ENCODE peak calls at places on chromosomes 5 and 9, in six cellular contexts. Z is astrocyte of the cerebellum, P is heart right ventricle, F is sigmoid colon, A is endothelial cell, G is HCT116. J is an unnamed sample.

GRCh38 chr9:130393681-130394071 is 51.1 kb upstream of the ASS1 start:
- DNase-seq in Z (no peak), P (no peak), G (no peak), F (no peak), A (no peak), J (no peak)

GRCh38 chr5:80326468-80326867 is 6.7 kb downstream of the SPZ1 start:
- DNase-seq in A (no peak), Z (no peak), G (no peak), P (no peak), F (no peak), J (no peak)

GRCh38 chr5:36073595-36074216 is 7.0 kb upstream of the UGT3A2 start:
- DNase-seq in Z (no peak), G (peak; percentile 22), F (no peak), A (no peak), P (no peak), J (no peak)

GRCh38 chr5:102722930-102723329 is 32.2 kb upstream of the PAM start:
- DNase-seq in F (no peak), G (no peak), P (no peak), Z (no peak), A (no peak), J (no peak)

GRCh38 chr9:122354536-122355199 is 16.2 kb upstream of the PTGS1 start:
- DNase-seq in Z (no peak), A (no peak), P (peak; percentile 25), F (no peak), G (no peak), J (no peak)

GRCh38 chr5:140964356-140964755 is 1.9 kb upstream of the PCDHAC2 start:
- DNase-seq in A (no peak), Z (no peak), F (no peak), P (no peak), G (no peak), J (no peak)

GRCh38 chr9:136110082-136111061 is 8.3 kb downstream of the TMEM250 start:
- DNase-seq in A (no peak), G (no peak), F (no peak), P (no peak), Z (no peak), J (no peak)

GRCh38 chr5:81767097-81767496 is 16.2 kb upstream of the SSBP2 start:
- DNase-seq in F (no peak), A (no peak), P (no peak), Z (no peak), G (no peak), J (no peak)

GRCh38 chr5:54695198-54695966 is 177.8 kb downstream of the SNX18 start:
- DNase-seq in F (no peak), G (no peak), A (no peak), P (no peak), Z (no peak), J (no peak)

GRCh38 chr5:172630482-172630881 is 10.6 kb upstream of the NEURL1B start:
- DNase-seq in A (no peak), G (no peak), Z (no peak), F (no peak), P (no peak), J (no peak)
- TF ChIP-seq CTCF in A (no peak), G (no peak), Z (no peak), F (no peak), P (no peak), J (no peak)

GRCh38 chr5:337565-338130 is 16.1 kb downstream of the AHRR start:
- DNase-seq in A (peak; percentile 43), Z (no peak), P (no peak), F (no peak), G (peak; percentile 59), J (no peak)
- TF ChIP-seq CTCF in A (no peak), Z (peak; percentile 58), P (peak; percentile 17), F (no peak), G (peak; percentile 63), J (no peak)

DNA sequence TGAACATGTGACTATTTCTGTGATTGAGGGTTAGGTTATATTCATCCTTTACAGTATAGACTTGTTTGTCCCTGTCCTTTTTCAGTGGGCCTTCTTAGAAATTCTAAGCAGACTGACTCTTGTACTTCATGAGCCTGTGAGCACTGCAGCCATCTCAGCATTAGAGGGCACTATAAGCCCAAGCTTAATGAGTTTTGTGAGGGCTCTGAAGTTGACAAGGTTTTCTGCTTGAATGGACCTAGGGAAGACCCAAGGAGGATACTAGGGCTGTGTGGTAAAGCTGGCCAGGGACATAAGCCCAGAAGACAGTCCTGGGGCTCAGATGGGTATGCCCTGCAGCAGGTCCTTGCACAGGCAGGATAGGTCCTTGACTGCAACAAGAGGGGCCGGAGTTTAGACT is 126.5 kb downstream of the MRPS30 start:
- DNase-seq in P (no peak), F (no peak), Z (no peak), G (peak; percentile 48), A (peak; percentile 31), J (no peak)
- TF ChIP-seq CTCF in P (no peak), F (no peak), Z (peak; percentile 11), G (peak; percentile 28), A (no peak), J (no peak)

GRCh38 chr5:170426149-170426767 is 37.1 kb upstream of the KCNMB1 start:
- DNase-seq in A (no peak), Z (no peak), G (no peak), P (peak; percentile 40), F (no peak), J (no peak)
- TF ChIP-seq CTCF in A (no peak), Z (no peak), G (no peak), P (no peak), F (no peak), J (no peak)

DNA sequence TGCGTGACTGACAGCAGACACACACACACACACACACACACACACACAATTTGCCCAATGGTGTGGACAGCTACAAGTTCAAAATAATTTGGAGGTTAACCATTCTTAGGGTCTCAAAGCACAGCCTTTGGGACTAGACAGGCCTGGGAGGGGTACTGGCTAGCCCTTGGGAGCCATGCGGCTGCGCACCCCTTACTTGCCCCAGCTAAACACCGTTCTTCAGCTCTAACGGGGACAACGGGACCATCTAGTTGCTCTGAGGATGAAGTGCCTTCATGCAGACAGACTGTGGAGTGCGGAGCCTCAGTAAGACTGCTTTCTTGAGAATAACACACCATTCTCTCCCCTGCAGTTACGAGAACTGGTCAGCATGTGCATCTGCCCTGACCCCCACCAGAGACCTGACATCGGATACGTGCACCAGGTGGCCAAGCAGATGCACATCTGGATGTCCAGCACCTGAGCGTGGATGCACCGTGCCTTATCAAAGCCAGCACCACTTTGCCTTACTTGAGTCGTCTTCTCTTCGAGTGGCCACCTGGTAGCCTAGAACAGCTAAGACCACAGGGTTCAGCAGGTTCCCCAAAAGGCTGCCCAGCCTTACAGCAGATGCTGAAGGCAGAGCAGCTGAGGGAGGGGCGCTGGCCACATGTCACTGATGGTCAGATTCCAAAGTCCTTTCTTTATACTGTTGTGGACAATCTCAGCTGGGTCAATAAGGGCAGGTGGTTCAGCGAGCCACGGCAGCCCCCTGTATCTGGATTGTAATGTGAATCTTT is 64.6 kb downstream of the PSMB7 start:
- DNase-seq in P (no peak), A (no peak), F (peak; percentile 49), Z (no peak), G (no peak), J (no peak)
- TF ChIP-seq CTCF in P (no peak), A (no peak), F (no peak), Z (no peak), G (no peak), J (no peak)

GRCh38 chr9:1434082-1434481 is 383.9 kb downstream of the DMRT2 start:
- DNase-seq in G (no peak), F (no peak), A (peak; percentile 8), Z (no peak), P (no peak), J (no peak)
- TF ChIP-seq CTCF in G (no peak), F (no peak), A (peak; percentile 74), Z (no peak), P (peak; percentile 27), J (no peak)